ENCODE peak calls at places on chromosomes 12 and 14, in five cellular contexts. H, B, V, L and O are unnamed samples.

GRCh38 chr14:33777651-33778050 is 173.2 kb downstream of the EGLN3 start:
- DNase-seq in H (no peak), B (no peak), V (no peak), L (no peak), O (no peak)

GRCh38 chr14:55373784-55374725 is 37.6 kb downstream of the ATG14 start:
- DNase-seq in H (no peak), B (peak), V (no peak), L (no peak), O (peak)

GRCh38 chr14:49880267-49881064 is 12.4 kb upstream of the ARF6 start:
- DNase-seq in H (no peak), B (no peak), V (no peak), L (no peak), O (no peak)

GRCh38 chr12:65147312-65147905 is 22.0 kb upstream of the LEMD3 start:
- DNase-seq in H (no peak), B (no peak), V (no peak), L (no peak), O (no peak)

GRCh38 chr12:10140001-10140400 is 10.0 kb upstream of the CLEC7A start:
- DNase-seq in H (peak), B (peak), V (peak), L (peak), O (peak)

GRCh38 chr12:122932207-122932606 is 34.1 kb downstream of the ABCB9 start:
- DNase-seq in H (no peak), B (no peak), V (no peak), L (no peak), O (no peak)

GRCh38 chr14:32225378-32225920 is 22.4 kb upstream of the RNU6-8 start:
- DNase-seq in H (no peak), B (no peak), V (no peak), L (no peak), O (no peak)

GRCh38 chr12:111429760-111430417 is 24.2 kb downstream of the SH2B3 start:
- DNase-seq in H (no peak), B (no peak), V (no peak), L (peak), O (no peak)

GRCh38 chr12:128531153-128531552 is 264.2 kb downstream of the TMEM132C start:
- DNase-seq in H (no peak), B (no peak), V (no peak), L (no peak), O (peak)

GRCh38 chr14:37545174-37545573 is 49.9 kb downstream of the FOXA1 start:
- DNase-seq in H (no peak), B (peak), V (no peak), L (no peak), O (no peak)

GRCh38 chr12:46356655-46357437 is 15.7 kb downstream of the SLC38A2 start:
- DNase-seq in H (no peak), B (no peak), V (no peak), L (no peak), O (no peak)

GRCh38 chr12:33187409-33187808 is 252.2 kb downstream of the SYT10 start:
- DNase-seq in H (no peak), B (no peak), V (no peak), L (no peak), O (no peak)

GRCh38 chr12:130715150-130715995 is 726 bp downstream of the RIMBP2 start:
- DNase-seq in H (no peak), B (no peak), V (no peak), L (peak), O (no peak)

GRCh38 chr12:130717752-130718151 is 1.7 kb upstream of the RIMBP2 start:
- DNase-seq in H (no peak), B (no peak), V (no peak), L (no peak), O (no peak)

GRCh38 chr12:130714591-130715149 is 1.4 kb downstream of the RIMBP2 start:
- DNase-seq in H (no peak), B (no peak), V (no peak), L (peak), O (no peak)

GRCh38 chr12:130716918-130717306 is 813 bp upstream of the RIMBP2 start:
- DNase-seq in H (no peak), B (no peak), V (no peak), L (no peak), O (peak)

GRCh38 chr12:130715996-130716917 is at the start of gene RIMBP2:
- DNase-seq in H (no peak), B (peak), V (no peak), L (peak), O (no peak)
- TF ChIP-seq RCOR1 in H (no peak), B (no peak), V (no peak), L (no peak), O (no peak)

GRCh38 chr12:52980096-52980694 is 26.1 kb upstream of the EIF4B start:
- DNase-seq in H (no peak), B (no peak), V (no peak), L (no peak), O (no peak)

GRCh38 chr12:52975820-52976573 is 27.1 kb downstream of the KRT18 start:
- DNase-seq in H (no peak), B (peak), V (no peak), L (no peak), O (no peak)

GRCh38 chr12:52976574-52977071 is 27.7 kb downstream of the KRT18 start:
- DNase-seq in H (no peak), B (peak), V (no peak), L (no peak), O (no peak)

GRCh38 chr12:52975204-52975603 is 26.3 kb downstream of the KRT18 start:
- DNase-seq in H (no peak), B (peak), V (peak), L (no peak), O (no peak)

DNA sequence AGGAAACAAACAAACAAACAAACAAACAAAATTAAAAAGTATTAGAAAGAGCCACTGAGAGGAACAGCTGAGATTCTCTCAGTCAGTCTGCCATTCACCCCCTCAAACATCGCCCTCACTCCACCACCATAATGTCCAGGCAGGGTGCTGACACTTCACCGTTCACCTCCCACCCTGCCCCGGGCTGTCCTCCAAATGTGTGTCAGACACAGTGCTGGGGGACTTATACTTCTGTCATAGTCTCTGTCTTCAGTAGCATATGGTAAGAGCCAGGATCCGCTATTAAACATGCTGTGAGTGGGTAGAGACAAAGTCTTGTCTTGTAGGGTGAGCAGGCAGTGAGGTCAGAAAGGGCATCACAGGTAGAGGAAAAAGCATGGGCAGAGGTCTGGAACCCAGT is 28.3 kb downstream of the KRT18 start:
- DNase-seq in H (no peak), B (no peak), V (no peak), L (no peak), O (no peak)
- TF ChIP-seq RCOR1 in H (no peak), B (no peak), V (no peak), L (no peak), O (no peak)

GRCh38 chr14:103698380-103699260 is 16.6 kb downstream of the XRCC3 start:
- DNase-seq in H (no peak), B (no peak), V (no peak), L (no peak), O (no peak)
- TF ChIP-seq RCOR1 in H (no peak), B (no peak), V (no peak), L (no peak), O (no peak)

DNA sequence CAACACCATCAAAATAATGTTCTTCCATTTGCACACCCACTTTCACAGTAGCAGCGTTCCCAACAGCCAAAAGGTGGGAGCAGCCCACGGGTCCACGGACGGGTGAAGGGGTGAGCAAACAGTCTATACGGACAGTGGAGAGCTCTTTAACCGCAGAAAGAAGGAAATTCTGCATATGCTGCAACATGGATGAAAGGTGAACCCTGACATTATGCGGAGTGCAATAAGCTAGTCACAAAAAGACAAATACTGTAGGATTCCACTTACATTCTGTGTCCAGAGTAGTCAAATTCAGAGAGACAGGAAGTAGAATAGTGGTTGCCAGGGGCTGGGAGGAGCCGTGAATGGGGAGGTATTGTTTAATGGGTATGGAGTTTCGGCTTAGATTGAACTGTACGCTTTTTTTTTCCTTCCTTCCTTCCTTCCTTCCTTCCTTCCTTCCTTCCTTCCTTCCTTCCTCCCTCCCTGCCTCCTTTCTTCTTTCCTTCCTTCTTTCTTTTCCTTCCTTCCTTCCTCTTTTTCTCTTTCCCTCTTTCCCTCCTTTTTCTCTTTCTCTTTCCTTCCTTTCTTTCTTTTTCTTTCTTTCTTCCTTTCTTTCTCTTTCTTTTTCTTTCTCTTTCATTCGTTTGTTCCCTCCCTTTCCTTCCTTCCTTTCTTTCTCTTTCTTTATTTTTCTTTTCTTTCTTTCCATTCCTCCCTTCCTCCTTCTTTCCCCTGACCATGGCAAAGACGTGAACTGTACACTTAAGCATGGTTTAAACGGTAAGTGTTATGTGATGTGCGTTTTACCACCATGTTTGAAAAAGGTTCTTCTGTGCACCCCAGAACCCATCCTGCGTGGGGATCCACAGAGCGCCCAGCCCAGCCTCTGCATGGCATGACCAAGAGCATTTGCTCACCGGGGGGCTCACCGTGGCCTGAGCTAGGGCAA is 15.9 kb upstream of the ANKRD9 start:
- DNase-seq in H (no peak), B (peak), V (no peak), L (no peak), O (peak)
- TF ChIP-seq RCOR1 in H (no peak), B (no peak), V (no peak), L (no peak), O (no peak)

GRCh38 chr12:39541471-39541870 is 78.1 kb downstream of the ABCD2 start:
- DNase-seq in H (no peak), B (no peak), V (no peak), L (no peak), O (no peak)

GRCh38 chr12:39533951-39534350 is 85.7 kb downstream of the ABCD2 start:
- DNase-seq in H (no peak), B (no peak), V (no peak), L (no peak), O (no peak)

DNA sequence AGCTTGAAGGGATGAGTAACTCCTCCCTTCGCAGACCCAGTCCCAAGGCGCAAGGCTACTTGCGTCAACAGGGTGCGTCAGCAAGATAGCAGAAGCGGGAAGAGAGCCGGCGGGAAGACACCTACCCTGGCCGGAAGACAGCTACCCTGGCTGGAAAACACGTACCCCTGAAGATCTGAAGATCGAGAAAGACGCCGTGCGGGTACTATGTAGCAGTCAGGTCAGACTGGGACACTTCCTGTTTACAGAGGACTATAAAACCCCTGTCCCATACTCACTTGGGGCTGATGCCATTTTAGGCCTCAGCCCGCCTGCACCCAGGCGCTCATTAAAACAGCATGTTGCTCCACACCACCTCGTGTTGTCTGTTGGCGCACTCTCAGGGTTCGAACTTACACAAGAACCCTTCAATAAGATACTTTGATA is 80.9 kb downstream of the ABCD2 start:
- DNase-seq in H (no peak), B (no peak), V (peak), L (no peak), O (no peak)
- TF ChIP-seq RCOR1 in H (no peak), B (no peak), V (no peak), L (no peak), O (no peak)

GRCh38 chr12:115623764-115624334 is 653.6 kb downstream of the MED13L start:
- DNase-seq in H (no peak), B (no peak), V (no peak), L (peak), O (no peak)
- TF ChIP-seq RCOR1 in H (no peak), B (no peak), V (no peak), L (peak), O (no peak)

GRCh38 chr12:52172956-52173355 is 18.9 kb downstream of the KRT80 start:
- DNase-seq in H (no peak), B (no peak), V (no peak), L (no peak), O (no peak)

GRCh38 chr12:52178984-52179383 is 12.8 kb downstream of the KRT80 start:
- DNase-seq in H (no peak), B (no peak), V (no peak), L (no peak), O (no peak)

GRCh38 chr12:52173526-52173925 is 18.3 kb downstream of the KRT80 start:
- DNase-seq in H (no peak), B (no peak), V (no peak), L (no peak), O (no peak)

GRCh38 chr12:52178443-52178842 is 13.4 kb downstream of the KRT80 start:
- DNase-seq in H (no peak), B (no peak), V (no peak), L (no peak), O (no peak)

GRCh38 chr12:52175411-52176350 is 16.1 kb downstream of the KRT80 start:
- DNase-seq in H (no peak), B (no peak), V (no peak), L (peak), O (no peak)
- TF ChIP-seq RCOR1 in H (no peak), B (no peak), V (no peak), L (no peak), O (no peak)

GRCh38 chr12:115024531-115024930 is 340.6 kb upstream of the TBX3 start:
- DNase-seq in H (no peak), B (no peak), V (no peak), L (no peak), O (no peak)

GRCh38 chr12:115017346-115017745 is 333.4 kb upstream of the TBX3 start:
- DNase-seq in H (no peak), B (no peak), V (no peak), L (no peak), O (no peak)

GRCh38 chr12:115023898-115024297 is 339.9 kb upstream of the TBX3 start:
- DNase-seq in H (no peak), B (no peak), V (no peak), L (no peak), O (no peak)

GRCh38 chr12:115023279-115023678 is 339.3 kb upstream of the TBX3 start:
- DNase-seq in H (no peak), B (peak), V (no peak), L (no peak), O (no peak)

GRCh38 chr12:115020091-115020490 is 336.1 kb upstream of the TBX3 start:
- DNase-seq in H (no peak), B (no peak), V (no peak), L (no peak), O (no peak)
- TF ChIP-seq RCOR1 in H (no peak), B (no peak), V (no peak), L (no peak), O (no peak)

DNA sequence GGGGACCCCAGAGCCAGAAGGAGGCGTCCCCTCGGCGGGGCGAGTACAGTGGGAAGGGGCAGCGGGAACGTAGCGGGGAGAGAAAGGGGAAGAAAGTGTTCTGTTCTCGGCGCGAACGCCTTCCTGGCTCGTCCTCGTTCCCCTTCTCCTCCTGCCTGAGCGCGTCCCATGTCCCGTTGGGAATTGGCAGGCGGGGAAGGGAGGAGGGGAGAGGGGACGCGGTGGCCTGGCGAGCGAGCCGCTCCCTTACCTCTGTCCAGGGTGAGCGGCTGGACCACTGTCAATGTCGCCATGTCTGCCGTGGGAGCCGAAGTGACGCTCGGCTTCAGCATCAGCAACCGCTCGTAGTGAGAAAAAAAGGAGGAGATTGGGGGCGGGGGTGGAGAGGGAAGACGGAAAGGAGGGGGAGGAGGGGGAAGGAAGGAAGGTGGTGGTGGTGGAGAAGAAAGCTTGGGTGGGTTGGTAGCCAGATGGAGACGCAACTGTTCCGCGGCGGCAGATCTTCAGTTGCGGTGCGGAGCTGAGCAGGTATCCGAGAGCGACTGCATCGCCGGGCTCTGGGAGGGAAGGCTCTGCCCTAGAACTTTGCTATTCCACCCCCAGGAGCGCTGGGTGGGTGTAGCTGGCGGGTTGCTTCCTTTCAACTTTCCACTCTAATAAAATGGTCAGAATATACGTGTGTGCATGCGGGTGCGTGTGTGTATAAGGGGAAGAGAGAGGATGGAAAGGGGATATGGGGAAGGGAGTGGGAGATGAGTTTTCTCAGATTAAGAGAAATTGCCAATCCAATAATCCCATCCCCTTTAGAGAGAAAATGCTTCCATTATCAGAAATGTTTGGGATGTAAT is at the start of gene LIN7A:
- DNase-seq in H (peak), B (peak), V (no peak), L (peak), O (no peak)
- TF ChIP-seq RCOR1 in H (no peak), B (no peak), V (no peak), L (no peak), O (no peak)

DNA sequence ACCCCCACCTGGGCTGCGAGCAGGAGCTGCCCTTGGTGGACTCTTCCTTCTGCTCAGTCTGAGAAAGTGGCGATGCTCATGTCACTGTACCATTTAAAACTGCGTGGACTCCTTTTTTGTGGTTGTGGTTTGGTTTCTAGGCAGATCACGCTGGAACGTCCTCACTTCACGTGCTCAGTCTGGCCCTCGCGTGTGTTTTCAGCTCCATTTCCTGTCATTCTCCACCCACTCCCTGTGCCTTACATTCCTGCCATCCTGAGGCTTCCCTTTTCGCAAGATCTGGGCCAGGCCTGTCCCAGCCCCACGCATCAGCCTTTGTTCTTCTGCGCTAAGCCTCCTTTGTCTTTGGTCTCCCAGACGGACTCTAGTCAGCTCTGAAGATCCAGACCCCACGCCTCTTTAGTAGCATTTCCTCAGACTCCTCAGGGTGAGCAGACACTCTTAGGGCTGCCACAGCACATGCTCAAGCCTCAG is 105.4 kb downstream of the FBXL14 start:
- DNase-seq in H (no peak), B (peak), V (no peak), L (no peak), O (no peak)
- TF ChIP-seq RCOR1 in H (no peak), B (no peak), V (no peak), L (no peak), O (no peak)